ENCODE peak calls at places on chromosomes 5 and 9, in five cellular contexts. T is epithelial cell of prostate, M is spleen, E is T-helper 2 cell, A is ascending aorta. B is an unnamed sample.

GRCh38 chr5:103232393-103232999 is 26.1 kb upstream of the MACIR start:
- DNase-seq in E (no peak), M (no peak), A (no peak), T (no peak), B (no peak)

GRCh38 chr9:121253821-121254471 is 14.0 kb upstream of the GSN start:
- DNase-seq in M (no peak), A (no peak), T (no peak), E (no peak), B (no peak)

GRCh38 chr5:7392401-7393024 is 3.4 kb upstream of the ADCY2 start:
- DNase-seq in M (no peak), A (no peak), E (no peak), T (no peak), B (no peak)

GRCh38 chr5:95238560-95239325 is 46.2 kb downstream of the MCTP1 start:
- DNase-seq in M (no peak), A (no peak), T (no peak), E (no peak), B (no peak)

GRCh38 chr5:17190799-17191391 is 26.5 kb upstream of the BASP1 start:
- DNase-seq in M (no peak), T (no peak), E (no peak), A (no peak), B (no peak)

GRCh38 chr5:141640051-141640415 is 3.2 kb downstream of the RELL2 start:
- DNase-seq in T (no peak), A (no peak), M (no peak), E (no peak), B (no peak)

GRCh38 chr5:143828710-143829109 is 16.7 kb downstream of the HMHB1 start:
- DNase-seq in E (no peak), A (no peak), T (no peak), M (no peak), B (no peak)

GRCh38 chr5:77333451-77334123 is 123.1 kb downstream of the PDE8B start:
- DNase-seq in T (no peak), M (no peak), E (no peak), A (no peak), B (no peak)

GRCh38 chr9:88741335-88741734 is 206.4 kb downstream of the NXNL2 start:
- DNase-seq in A (no peak), E (no peak), M (no peak), T (no peak), B (no peak)

B was measured in stimulated activated CD4-positive, alpha-beta T cell treated with anti-CD3 and anti-CD28 coated beads, Interleukin-4, amount 100 ng/mL, for 1 hour.